ENCODE peak calls at places on chromosomes 4 and X, in ten cellular contexts. F is pancreas, I is GM23248, H is right cardiac atrium, G is A549, P is adrenal gland, B is cardiac muscle cell, A is fibroblast of lung, D is spleen, Z is upper lobe of right lung. O is an unnamed sample.

GRCh38 chrX:24561121-24561520 is 86.0 kb downstream of the PCYT1B start:
- DNase-seq in A (no peak), G (peak), D (no peak), F (no peak), I (peak), P (no peak), H (no peak), B (peak), Z (no peak), O (no peak)

GRCh38 chr4:7631288-7631633 is 196.5 kb upstream of the PSAPL1 start:
- DNase-seq in H (no peak), P (no peak), I (no peak), G (no peak), F (no peak), Z (no peak), B (no peak), A (no peak), D (no peak), O (no peak)

GRCh38 chrX:154013614-154014360 is 5.9 kb downstream of the IRAK1 start:
- DNase-seq in B (peak), Z (peak), A (peak), F (no peak), D (peak), P (no peak), I (peak), G (peak), H (no peak), O (peak)

GRCh38 chr4:127993150-127993549 is 27.9 kb downstream of the ABHD18 start:
- DNase-seq in Z (no peak), P (no peak), D (no peak), G (no peak), H (no peak), F (no peak), I (no peak), B (no peak), A (no peak), O (no peak)

GRCh38 chr4:146381263-146381872 is 140.4 kb downstream of the SLC10A7 start:
- DNase-seq in H (no peak), I (no peak), Z (no peak), F (no peak), B (no peak), D (no peak), A (no peak), G (no peak), P (no peak), O (no peak)

GRCh38 chr4:31674313-31674947 is 954.3 kb downstream of the PCDH7 start:
- DNase-seq in B (peak), H (no peak), P (peak), A (peak), Z (no peak), F (peak), D (no peak), I (no peak), G (no peak), O (peak)

GRCh38 chr4:98720871-98721480 is 62.6 kb upstream of the TSPAN5 start:
- DNase-seq in B (no peak), A (peak), H (no peak), P (no peak), Z (no peak), D (no peak), I (peak), F (no peak), G (no peak), O (no peak)

GRCh38 chr4:53693909-53694308 is 102.6 kb upstream of the LNX1 start:
- DNase-seq in B (no peak), H (no peak), A (no peak), I (no peak), D (no peak), Z (no peak), P (no peak), G (no peak), F (no peak), O (no peak)

GRCh38 chr4:38601244-38601915 is 62.6 kb upstream of the KLF3 start:
- DNase-seq in G (no peak), B (peak), P (peak), Z (no peak), D (no peak), F (no peak), I (peak), A (peak), H (no peak), O (no peak)

GRCh38 chr4:157004279-157005161 is 32.9 kb upstream of the PDGFC start:
- DNase-seq in D (no peak), P (no peak), H (no peak), I (no peak), A (peak), G (no peak), B (peak), F (peak), Z (no peak), O (no peak)

GRCh38 chr4:156998500-156999174 is 27.0 kb upstream of the PDGFC start:
- DNase-seq in Z (no peak), I (no peak), F (peak), D (no peak), G (no peak), H (no peak), A (no peak), B (no peak), P (no peak), O (no peak)

DNA sequence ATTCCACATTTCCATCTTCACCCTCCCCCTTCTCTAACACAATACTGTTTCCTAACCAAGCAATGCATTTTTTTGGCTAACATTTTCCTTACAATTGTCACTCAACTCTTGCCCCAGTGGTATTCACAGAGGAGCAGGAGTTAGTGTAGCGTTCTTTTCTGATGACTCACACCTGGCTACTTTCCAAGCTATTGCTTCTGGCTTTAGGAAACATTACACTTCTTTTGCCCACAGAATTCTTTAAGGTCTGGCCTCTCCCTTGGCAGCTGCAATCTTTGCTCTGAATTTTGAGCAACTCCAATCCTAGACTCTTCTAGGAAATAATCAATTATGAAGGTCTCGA is 27.5 kb upstream of the PDGFC start:
- DNase-seq in D (no peak), P (peak), A (peak), G (peak), I (peak), Z (no peak), F (peak), H (no peak), B (peak), O (peak)
- H3K4me3 ChIP-seq in D (no peak), P (no peak), A (no peak), G (peak), I (no peak), Z (no peak), F (no peak), H (no peak), B (no peak), O (no peak)

DNA sequence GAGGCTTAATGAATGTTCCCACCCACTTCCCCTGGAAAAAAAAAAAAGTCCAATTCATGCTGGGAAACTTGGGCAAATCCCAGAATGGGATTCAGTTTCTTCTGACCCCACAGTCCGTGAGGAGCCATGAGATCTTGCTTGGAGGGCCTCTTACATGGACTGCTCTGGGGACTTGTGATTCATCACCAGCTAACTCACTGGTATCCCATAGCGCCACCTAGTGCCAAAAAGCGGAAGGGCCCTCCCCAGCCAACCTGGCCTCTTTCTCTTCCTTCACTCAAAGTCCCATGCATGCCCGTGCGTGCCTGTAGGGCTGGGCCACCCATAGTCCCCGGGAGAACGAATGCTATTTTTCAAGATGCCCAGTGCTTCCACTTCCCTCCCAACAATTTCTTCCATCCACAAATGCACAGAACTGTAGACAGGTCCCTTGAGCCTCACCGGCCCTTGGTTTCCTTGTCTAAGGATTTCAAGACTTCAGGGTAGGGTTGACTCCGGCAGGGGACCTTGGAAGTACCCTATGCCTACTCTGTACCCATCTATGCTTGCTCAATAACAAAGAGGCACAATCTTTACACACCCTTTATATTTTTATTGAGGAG is 5.1 kb downstream of the RTL5 start:
- DNase-seq in G (peak), A (peak), P (peak), I (peak), B (peak), H (peak), F (peak), Z (peak), D (peak), O (peak)
- H3K27ac ChIP-seq in G (peak), A (no peak), P (no peak), I (no peak), B (peak), H (peak), F (peak), Z (no peak), D (peak), O (no peak)

GRCh38 chrX:140764401-140764919 is 54.9 kb downstream of the LINC00632 start:
- DNase-seq in D (no peak), I (peak), Z (no peak), A (peak), P (peak), H (peak), F (peak), B (peak), G (no peak), O (peak)
- H3K4me3 ChIP-seq in D (peak), I (peak), Z (peak), A (peak), P (peak), H (peak), F (peak), B (peak), G (peak), O (peak)

GRCh38 chr4:76589872-76590846 is 155.1 kb downstream of the SHROOM3 start:
- DNase-seq in P (no peak), I (peak), Z (peak), H (peak), F (peak), G (peak), D (no peak), B (peak), A (peak), O (peak)
- H3K27ac ChIP-seq in P (peak), I (peak), Z (peak), H (peak), F (peak), G (peak), D (peak), B (peak), A (peak), O (peak)

GRCh38 chrX:46929439-46930018 is 17.3 kb downstream of the JADE3 start:
- DNase-seq in B (peak), I (peak), G (no peak), A (peak), D (no peak), P (no peak), F (no peak), H (no peak), Z (no peak), O (no peak)

GRCh38 chrX:46922601-46923000 is 10.4 kb downstream of the JADE3 start:
- DNase-seq in A (no peak), H (no peak), F (no peak), P (no peak), G (no peak), D (no peak), I (peak), Z (no peak), B (no peak), O (no peak)

DNA sequence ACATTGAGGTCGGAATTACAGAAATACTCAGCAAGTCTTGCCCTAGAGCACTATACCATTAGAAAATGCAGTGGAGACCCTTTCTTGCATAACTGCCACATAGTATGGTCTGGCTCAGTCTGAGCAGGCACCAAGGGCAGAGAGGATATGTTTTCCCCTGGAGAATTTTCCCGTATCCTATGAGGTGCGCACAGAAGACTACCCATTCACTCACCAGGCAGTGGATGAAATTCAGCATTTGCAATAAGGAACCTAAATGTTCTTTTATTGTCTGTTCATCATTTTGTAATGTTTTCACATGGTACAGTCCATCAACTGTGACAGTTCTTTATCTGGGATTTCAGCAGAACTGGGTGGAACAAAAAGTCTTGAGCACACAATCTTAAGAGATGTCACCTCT is 15.5 kb downstream of the JADE3 start:
- DNase-seq in A (no peak), I (no peak), G (no peak), D (no peak), Z (no peak), F (no peak), B (no peak), P (no peak), H (no peak), O (no peak)
- H3K4me3 ChIP-seq in A (no peak), I (no peak), G (no peak), D (no peak), Z (no peak), F (no peak), B (no peak), P (no peak), H (no peak), O (no peak)

DNA sequence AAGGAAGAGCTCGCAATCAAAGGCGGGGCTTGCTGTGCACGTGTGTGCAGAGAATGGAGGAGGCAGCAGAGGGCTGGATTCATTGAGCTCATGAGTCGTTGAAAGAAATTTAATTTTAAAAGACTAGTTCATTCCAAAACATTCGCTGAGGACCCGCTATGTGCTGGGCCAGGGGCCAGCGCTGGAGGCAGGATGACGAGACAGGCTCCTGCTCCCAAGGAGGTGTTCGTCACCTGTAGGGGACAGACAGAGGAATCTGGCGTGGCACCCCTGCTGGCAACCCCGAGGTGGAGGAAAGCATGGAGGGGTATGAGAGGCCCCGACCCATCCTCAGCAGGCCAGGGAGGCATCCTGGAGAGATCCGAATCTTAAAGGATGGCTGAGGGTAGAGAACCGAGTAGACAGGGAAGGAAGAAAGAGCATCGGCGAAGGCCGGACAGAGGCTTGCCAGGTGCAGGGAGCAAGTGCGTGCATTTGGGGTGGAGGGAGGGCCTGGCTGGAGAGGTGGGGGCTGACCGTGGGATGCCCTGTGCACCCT is 96.4 kb downstream of the CPZ start:
- DNase-seq in H (no peak), A (no peak), D (peak), F (no peak), G (no peak), B (no peak), I (peak), P (no peak), Z (peak), O (no peak)
- H3K27ac ChIP-seq in H (no peak), A (no peak), D (no peak), F (no peak), G (no peak), B (no peak), I (no peak), P (no peak), Z (no peak), O (no peak)

GRCh38 chr4:108449139-108449538 is 171.2 kb upstream of the RPL34 start:
- DNase-seq in Z (no peak), G (no peak), I (no peak), A (no peak), P (no peak), D (no peak), F (no peak), H (no peak), B (no peak), O (no peak)

GRCh38 chr4:108450236-108450898 is 170.0 kb upstream of the RPL34 start:
- DNase-seq in F (no peak), A (no peak), Z (no peak), I (no peak), B (no peak), P (no peak), G (no peak), H (no peak), D (no peak), O (no peak)

GRCh38 chr4:108443585-108443984 is 176.8 kb upstream of the RPL34 start:
- DNase-seq in H (no peak), D (no peak), Z (no peak), P (no peak), G (no peak), B (no peak), A (no peak), I (no peak), F (no peak), O (no peak)

GRCh38 chr4:108446554-108446953 is 173.8 kb upstream of the RPL34 start:
- DNase-seq in D (no peak), A (no peak), H (no peak), Z (no peak), I (no peak), G (no peak), P (no peak), B (no peak), F (no peak), O (no peak)
- H3K4me3 ChIP-seq in D (no peak), A (no peak), H (no peak), Z (no peak), I (no peak), G (no peak), P (no peak), B (no peak), F (no peak), O (no peak)

DNA sequence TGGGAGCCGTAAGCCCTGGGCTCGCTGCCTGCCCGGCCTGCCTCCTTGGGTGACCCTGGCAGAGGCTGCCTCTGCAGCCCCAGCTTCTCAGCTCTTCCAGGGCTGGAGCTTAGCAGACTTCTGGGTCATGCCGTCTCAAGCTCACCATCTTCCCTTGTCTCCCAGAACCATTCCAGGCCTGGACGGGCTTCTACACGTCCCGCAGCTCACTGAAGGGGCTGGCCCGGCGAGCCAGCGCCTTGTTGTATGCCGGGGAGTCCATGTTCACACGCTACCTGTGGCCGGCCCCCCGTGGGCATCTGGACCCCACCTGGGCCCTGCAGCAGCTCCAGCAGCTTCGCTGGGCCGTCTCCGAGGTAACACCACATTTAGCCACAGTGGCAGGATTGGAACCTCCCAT is 22.0 kb downstream of the MAN2B2 start:
- DNase-seq in B (no peak), F (no peak), A (no peak), D (no peak), G (no peak), P (no peak), H (no peak), I (no peak), Z (no peak), O (no peak)
- H3K27ac ChIP-seq in B (no peak), F (no peak), A (no peak), D (no peak), G (no peak), P (no peak), H (no peak), I (no peak), Z (no peak), O (no peak)